ENCODE peak calls at places on chromosomes 13 and 19, in five cellular contexts. N is hepatocyte; R is GM04503; J is activated T-cell treated with anti-CD3 and anti-CD28 coated beads, Interleukin-2, amount 50 U/mL, for 48 hours; P is HEK293T. U is an unnamed sample.

GRCh38 chr13:80338781-80339577 is 1.9 kb downstream of the SPRY2 start:
- DNase-seq in R (no peak), P (peak; percentile 70), J (peak; percentile 28), N (peak; percentile 90), U (peak; percentile 67)

GRCh38 chr13:75635621-75636338 is at the start of gene LMO7:
- DNase-seq in P (peak; percentile 89), N (peak; percentile 67), J (peak; percentile 43), R (no peak), U (peak; percentile 67)

GRCh38 chr13:38141792-38142191 is 207.9 kb upstream of the UFM1 start:
- DNase-seq in N (no peak), R (no peak), J (no peak), P (no peak), U (no peak)

GRCh38 chr19:15264933-15265206 is 32.6 kb upstream of the EPHX3 start:
- DNase-seq in J (no peak), N (no peak), P (no peak), R (no peak), U (no peak)

GRCh38 chr13:88602786-88603777 is 931.9 kb downstream of the SLITRK5 start:
- DNase-seq in R (no peak), P (no peak), J (no peak), N (no peak), U (no peak)

GRCh38 chr19:1580957-1581356 is 11.7 kb downstream of the MBD3 start:
- DNase-seq in J (no peak), R (no peak), P (no peak), N (no peak), U (no peak)

GRCh38 chr13:21657538-21657937 is 13.3 kb upstream of the FGF9 start:
- DNase-seq in N (no peak), J (no peak), P (no peak), R (no peak), U (no peak)

GRCh38 chr19:54172764-54173699 is at the start of gene TMC4:
- DNase-seq in R (no peak), P (no peak), J (no peak), N (peak; percentile 93), U (peak; percentile 95)

GRCh38 chr13:75461314-75461713 is 20.7 kb downstream of the TBC1D4 start:
- DNase-seq in N (no peak), P (no peak), R (no peak), J (no peak), U (no peak)

GRCh38 chr19:17749912-17750317 is 1.4 kb upstream of the FCHO1 start:
- DNase-seq in J (peak; percentile 62), P (no peak), R (no peak), N (no peak), U (no peak)

GRCh38 chr13:114211446-114211845 is 23.3 kb upstream of the CDC16 start:
- DNase-seq in N (no peak), P (no peak), J (no peak), R (no peak), U (peak; percentile 33)

GRCh38 chr19:38130399-38130798 is 93.6 kb downstream of the DPF1 start:
- DNase-seq in P (no peak), N (no peak), J (no peak), R (no peak), U (no peak)

GRCh38 chr19:37933965-37934364 is 27.0 kb downstream of the SIPA1L3 start:
- DNase-seq in R (peak; percentile 4), P (peak; percentile 38), J (no peak), N (peak; percentile 70), U (no peak)

GRCh38 chr13:41427700-41428099 is 29.6 kb upstream of the RGCC start:
- DNase-seq in J (no peak), P (no peak), N (no peak), R (no peak), U (no peak)

GRCh38 chr13:73158851-73159250 is 100.0 kb downstream of the KLF5 start:
- DNase-seq in R (peak; percentile 54), N (no peak), J (no peak), P (no peak), U (no peak)

GRCh38 chr19:29121684-29122083 is 91.3 kb downstream of the UQCRFS1 start:
- DNase-seq in R (no peak), P (no peak), J (no peak), N (peak; percentile 39), U (no peak)

GRCh38 chr19:34499155-34499834 is 17.7 kb downstream of the WTIP start:
- DNase-seq in N (no peak), J (no peak), R (no peak), P (no peak), U (no peak)

GRCh38 chr19:20247016-20247683 is 80.1 kb downstream of the ZNF486 start:
- DNase-seq in J (peak; percentile 37), N (peak; percentile 58), P (no peak), R (no peak), U (peak; percentile 2)

GRCh38 chr19:23718802-23719201 is 31.8 kb upstream of the ZNF675 start:
- DNase-seq in P (no peak), N (no peak), J (no peak), R (no peak), U (no peak)